ENCODE peak calls at places on chromosomes 16 and 17, in ten cellular contexts. One of them, this sample, is unnamed. For H3K4me1, the result is how much of the 10 kb centered on the place peaks cover.

GRCh38 chr16:17460890-17461289 is 9.9 kb downstream of the XYLT1 start:
- DNase-seq in OCI-LY7: peak
- DNase-seq in heart left ventricle: no peak
- DNase-seq in H9: no peak
- DNase-seq in kidney: no peak
- DNase-seq in CD8-positive, alpha-beta memory T cell: no peak
- DNase-seq in esophagus squamous epithelium: no peak
- DNase-seq in fibroblast of lung: no peak
- DNase-seq in SK-N-SH: no peak
- DNase-seq in left lung: no peak
- DNase-seq in this sample: no peak

GRCh38 chr17:68701046-68701445 is 99.9 kb upstream of the FAM20A start:
- DNase-seq in OCI-LY7: no peak
- DNase-seq in heart left ventricle: no peak
- DNase-seq in H9: no peak
- DNase-seq in kidney: no peak
- DNase-seq in CD8-positive, alpha-beta memory T cell: no peak
- DNase-seq in esophagus squamous epithelium: no peak
- DNase-seq in fibroblast of lung: no peak
- DNase-seq in SK-N-SH: no peak
- DNase-seq in left lung: no peak
- DNase-seq in this sample: no peak

GRCh38 chr17:6070280-6070894 is at the start of gene WSCD1:
- DNase-seq in OCI-LY7: no peak
- DNase-seq in heart left ventricle: no peak
- DNase-seq in H9: no peak
- DNase-seq in kidney: peak
- DNase-seq in CD8-positive, alpha-beta memory T cell: no peak
- DNase-seq in esophagus squamous epithelium: no peak
- DNase-seq in fibroblast of lung: no peak
- DNase-seq in SK-N-SH: peak
- DNase-seq in left lung: no peak
- DNase-seq in this sample: no peak

GRCh38 chr16:21116148-21116693 is 34.4 kb downstream of the DNAH3 start:
- DNase-seq in OCI-LY7: peak
- DNase-seq in heart left ventricle: peak
- DNase-seq in H9: peak
- DNase-seq in kidney: no peak
- DNase-seq in CD8-positive, alpha-beta memory T cell: no peak
- DNase-seq in esophagus squamous epithelium: no peak
- DNase-seq in fibroblast of lung: peak
- DNase-seq in SK-N-SH: no peak
- DNase-seq in left lung: no peak
- DNase-seq in this sample: no peak

GRCh38 chr16:51035711-51036110 is 115.4 kb downstream of the SALL1 start:
- DNase-seq in OCI-LY7: no peak
- DNase-seq in heart left ventricle: no peak
- DNase-seq in H9: no peak
- DNase-seq in kidney: no peak
- DNase-seq in CD8-positive, alpha-beta memory T cell: no peak
- DNase-seq in esophagus squamous epithelium: no peak
- DNase-seq in fibroblast of lung: no peak
- DNase-seq in SK-N-SH: no peak
- DNase-seq in left lung: no peak
- DNase-seq in this sample: no peak

GRCh38 chr16:49967012-49967559 is 57.9 kb upstream of the CNEP1R1 start:
- DNase-seq in OCI-LY7: no peak
- DNase-seq in heart left ventricle: peak
- DNase-seq in H9: no peak
- DNase-seq in kidney: no peak
- DNase-seq in CD8-positive, alpha-beta memory T cell: no peak
- DNase-seq in esophagus squamous epithelium: no peak
- DNase-seq in fibroblast of lung: no peak
- DNase-seq in SK-N-SH: peak
- DNase-seq in left lung: no peak
- DNase-seq in this sample: peak

GRCh38 chr17:82179946-82180475 is 32.6 kb downstream of the CCDC57 start:
- DNase-seq in OCI-LY7: no peak
- DNase-seq in heart left ventricle: no peak
- DNase-seq in H9: no peak
- DNase-seq in kidney: peak
- DNase-seq in CD8-positive, alpha-beta memory T cell: no peak
- DNase-seq in esophagus squamous epithelium: no peak
- DNase-seq in fibroblast of lung: no peak
- DNase-seq in SK-N-SH: no peak
- DNase-seq in left lung: no peak
- DNase-seq in this sample: no peak

GRCh38 chr16:71409038-71409775 is 32.6 kb downstream of the TLE7 start:
- DNase-seq in OCI-LY7: no peak
- DNase-seq in heart left ventricle: no peak
- DNase-seq in H9: no peak
- DNase-seq in kidney: no peak
- DNase-seq in CD8-positive, alpha-beta memory T cell: no peak
- DNase-seq in esophagus squamous epithelium: no peak
- DNase-seq in fibroblast of lung: no peak
- DNase-seq in SK-N-SH: no peak
- DNase-seq in left lung: no peak
- DNase-seq in this sample: no peak

GRCh38 chr16:27195068-27195741 is 8.1 kb upstream of the KDM8 start:
- DNase-seq in OCI-LY7: no peak
- DNase-seq in heart left ventricle: no peak
- DNase-seq in H9: no peak
- DNase-seq in kidney: no peak
- DNase-seq in CD8-positive, alpha-beta memory T cell: no peak
- DNase-seq in esophagus squamous epithelium: no peak
- DNase-seq in fibroblast of lung: no peak
- DNase-seq in SK-N-SH: peak
- DNase-seq in left lung: no peak
- DNase-seq in this sample: peak

GRCh38 chr16:89827383-89828198 is 684 bp upstream of the SPIRE2 start:
- DNase-seq in OCI-LY7: no peak
- DNase-seq in heart left ventricle: peak
- DNase-seq in H9: peak
- DNase-seq in kidney: peak
- DNase-seq in CD8-positive, alpha-beta memory T cell: no peak
- DNase-seq in esophagus squamous epithelium: no peak
- DNase-seq in fibroblast of lung: peak
- DNase-seq in SK-N-SH: peak
- DNase-seq in left lung: no peak
- DNase-seq in this sample: peak

GRCh38 chr17:79601604-79602420 is 9.0 kb downstream of the RBFOX3 start:
- DNase-seq in OCI-LY7: no peak
- DNase-seq in heart left ventricle: no peak
- DNase-seq in H9: no peak
- DNase-seq in kidney: no peak
- DNase-seq in CD8-positive, alpha-beta memory T cell: no peak
- DNase-seq in esophagus squamous epithelium: no peak
- DNase-seq in fibroblast of lung: no peak
- DNase-seq in SK-N-SH: no peak
- DNase-seq in left lung: no peak
- DNase-seq in this sample: no peak

GRCh38 chr17:46082293-46082692 is 83.2 kb downstream of the STH start:
- DNase-seq in OCI-LY7: no peak
- DNase-seq in heart left ventricle: no peak
- DNase-seq in H9: no peak
- DNase-seq in kidney: no peak
- DNase-seq in CD8-positive, alpha-beta memory T cell: no peak
- DNase-seq in esophagus squamous epithelium: no peak
- DNase-seq in fibroblast of lung: no peak
- DNase-seq in SK-N-SH: no peak
- DNase-seq in left lung: no peak
- DNase-seq in this sample: no peak

GRCh38 chr17:72618018-72618509 is 474.4 kb downstream of the SLC39A11 start:
- DNase-seq in OCI-LY7: no peak
- DNase-seq in heart left ventricle: no peak
- DNase-seq in H9: no peak
- DNase-seq in kidney: peak
- DNase-seq in CD8-positive, alpha-beta memory T cell: no peak
- DNase-seq in esophagus squamous epithelium: no peak
- DNase-seq in fibroblast of lung: no peak
- DNase-seq in SK-N-SH: peak
- DNase-seq in left lung: no peak
- DNase-seq in this sample: peak

GRCh38 chr16:68085259-68086071 is at the start of gene NFATC3:
- DNase-seq in OCI-LY7: peak
- DNase-seq in heart left ventricle: peak
- DNase-seq in H9: peak
- DNase-seq in kidney: peak
- DNase-seq in CD8-positive, alpha-beta memory T cell: peak
- DNase-seq in esophagus squamous epithelium: peak
- DNase-seq in fibroblast of lung: peak
- DNase-seq in SK-N-SH: peak
- DNase-seq in left lung: peak
- DNase-seq in this sample: peak

GRCh38 chr16:50448522-50448921 is 79.7 kb upstream of the BRD7 start:
- DNase-seq in OCI-LY7: no peak
- DNase-seq in heart left ventricle: no peak
- DNase-seq in H9: peak
- DNase-seq in kidney: no peak
- DNase-seq in CD8-positive, alpha-beta memory T cell: no peak
- DNase-seq in esophagus squamous epithelium: no peak
- DNase-seq in fibroblast of lung: no peak
- DNase-seq in SK-N-SH: peak
- DNase-seq in left lung: no peak
- DNase-seq in this sample: peak

DNA sequence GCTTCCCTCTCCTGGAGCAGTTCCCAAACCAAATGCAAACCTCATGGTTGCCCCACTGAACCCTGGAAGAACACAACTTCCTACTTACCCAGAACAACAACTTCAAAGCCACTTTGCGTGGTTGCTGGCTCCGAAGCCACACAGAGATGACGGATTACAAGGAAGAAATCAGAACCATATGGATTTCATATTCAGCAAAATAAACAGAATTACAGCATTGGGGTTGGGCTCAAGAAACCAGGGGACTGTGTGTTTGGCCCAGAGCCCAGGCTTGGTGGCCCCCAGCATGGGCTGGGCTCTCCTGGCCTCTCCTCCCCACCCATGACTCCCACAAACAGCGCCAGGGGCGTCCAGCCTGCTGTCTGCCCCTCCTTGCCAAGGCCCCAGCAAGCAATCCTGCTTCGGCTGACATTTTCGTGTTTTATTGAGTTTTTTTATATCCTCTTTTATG is 137.2 kb downstream of the GAS7 start:
- DNase-seq in OCI-LY7: no peak
- DNase-seq in heart left ventricle: no peak
- DNase-seq in H9: no peak
- DNase-seq in kidney: no peak
- DNase-seq in CD8-positive, alpha-beta memory T cell: no peak
- DNase-seq in esophagus squamous epithelium: no peak
- DNase-seq in fibroblast of lung: peak
- DNase-seq in SK-N-SH: peak
- DNase-seq in left lung: no peak
- DNase-seq in this sample: no peak
- H3K4me1 ChIP-seq in OCI-LY7: under half
- H3K4me1 ChIP-seq in heart left ventricle: under half
- H3K4me1 ChIP-seq in H9: under half
- H3K4me1 ChIP-seq in kidney: under half
- H3K4me1 ChIP-seq in CD8-positive, alpha-beta memory T cell: under half
- H3K4me1 ChIP-seq in esophagus squamous epithelium: half or more
- H3K4me1 ChIP-seq in fibroblast of lung: under half
- H3K4me1 ChIP-seq in SK-N-SH: under half
- H3K4me1 ChIP-seq in left lung: under half
- H3K4me1 ChIP-seq in this sample: under half

GRCh38 chr17:55283256-55283965 is 18.7 kb downstream of the HLF start:
- DNase-seq in OCI-LY7: no peak
- DNase-seq in heart left ventricle: no peak
- DNase-seq in H9: no peak
- DNase-seq in kidney: no peak
- DNase-seq in CD8-positive, alpha-beta memory T cell: no peak
- DNase-seq in esophagus squamous epithelium: no peak
- DNase-seq in fibroblast of lung: peak
- DNase-seq in SK-N-SH: no peak
- DNase-seq in left lung: no peak
- DNase-seq in this sample: no peak
- H3K4me1 ChIP-seq in OCI-LY7: under half
- H3K4me1 ChIP-seq in heart left ventricle: half or more
- H3K4me1 ChIP-seq in H9: under half
- H3K4me1 ChIP-seq in kidney: half or more
- H3K4me1 ChIP-seq in CD8-positive, alpha-beta memory T cell: under half
- H3K4me1 ChIP-seq in esophagus squamous epithelium: half or more
- H3K4me1 ChIP-seq in fibroblast of lung: under half
- H3K4me1 ChIP-seq in SK-N-SH: under half
- H3K4me1 ChIP-seq in left lung: under half
- H3K4me1 ChIP-seq in this sample: under half

DNA sequence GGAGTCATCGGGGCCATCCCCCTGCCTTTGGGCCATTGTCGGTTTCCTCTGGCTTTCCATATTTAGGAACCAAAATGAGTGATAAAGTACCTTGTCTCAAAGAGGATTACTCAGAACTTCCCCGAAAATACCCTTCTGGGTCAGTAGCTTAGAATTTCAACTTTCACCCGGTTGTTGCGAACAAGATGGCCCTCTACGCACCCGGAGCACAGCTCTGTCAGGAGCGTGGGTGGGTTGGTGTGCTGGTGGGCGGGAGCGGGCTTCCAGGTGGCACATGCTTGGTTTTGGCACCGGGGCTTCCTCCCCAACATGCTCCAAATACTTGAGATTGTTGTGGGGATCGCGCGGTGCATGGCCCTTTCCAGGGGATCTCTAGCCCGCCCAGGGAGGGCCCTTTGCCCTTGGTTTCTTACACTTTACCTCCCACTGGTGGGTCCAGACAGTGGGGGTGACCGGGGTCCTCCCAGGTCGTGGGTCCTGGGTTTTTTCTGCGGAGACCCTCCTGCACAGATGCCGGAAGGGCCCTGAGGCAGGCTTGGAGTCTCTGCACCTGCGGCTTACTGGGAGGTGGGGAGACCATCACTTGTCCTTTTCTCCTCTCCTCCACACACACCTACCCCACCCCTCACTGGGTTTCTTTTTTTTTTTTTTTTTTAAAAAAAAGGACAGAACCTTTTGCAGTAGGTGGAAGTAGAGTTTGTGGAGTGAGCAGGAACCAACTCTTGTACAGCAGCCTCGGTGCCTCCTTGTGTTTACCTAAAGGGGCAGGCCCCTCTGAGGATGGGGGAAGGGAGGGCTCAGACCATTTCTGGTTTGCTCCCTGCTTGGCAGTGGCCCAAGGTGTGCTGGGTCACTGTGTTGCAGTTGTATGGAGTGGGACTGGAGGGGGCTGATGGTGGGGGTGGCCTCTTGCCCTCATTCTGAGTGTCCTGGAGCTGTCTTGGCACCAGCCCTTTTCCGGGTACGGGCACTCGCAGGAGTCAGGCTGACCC is 142.1 kb downstream of the SEC14L1 start:
- DNase-seq in OCI-LY7: peak
- DNase-seq in heart left ventricle: no peak
- DNase-seq in H9: peak
- DNase-seq in kidney: peak
- DNase-seq in CD8-positive, alpha-beta memory T cell: no peak
- DNase-seq in esophagus squamous epithelium: no peak
- DNase-seq in fibroblast of lung: peak
- DNase-seq in SK-N-SH: peak
- DNase-seq in left lung: peak
- DNase-seq in this sample: peak
- H3K4me1 ChIP-seq in OCI-LY7: under half
- H3K4me1 ChIP-seq in heart left ventricle: under half
- H3K4me1 ChIP-seq in H9: under half
- H3K4me1 ChIP-seq in kidney: under half
- H3K4me1 ChIP-seq in CD8-positive, alpha-beta memory T cell: under half
- H3K4me1 ChIP-seq in esophagus squamous epithelium: half or more
- H3K4me1 ChIP-seq in fibroblast of lung: under half
- H3K4me1 ChIP-seq in SK-N-SH: under half
- H3K4me1 ChIP-seq in left lung: under half
- H3K4me1 ChIP-seq in this sample: under half

GRCh38 chr17:64009571-64010402 is 10.6 kb downstream of the ICAM2 start:
- DNase-seq in OCI-LY7: no peak
- DNase-seq in heart left ventricle: no peak
- DNase-seq in H9: no peak
- DNase-seq in kidney: no peak
- DNase-seq in CD8-positive, alpha-beta memory T cell: no peak
- DNase-seq in esophagus squamous epithelium: no peak
- DNase-seq in fibroblast of lung: peak
- DNase-seq in SK-N-SH: no peak
- DNase-seq in left lung: no peak
- DNase-seq in this sample: no peak
- H3K4me1 ChIP-seq in OCI-LY7: under half
- H3K4me1 ChIP-seq in heart left ventricle: under half
- H3K4me1 ChIP-seq in H9: under half
- H3K4me1 ChIP-seq in kidney: under half
- H3K4me1 ChIP-seq in CD8-positive, alpha-beta memory T cell: half or more
- H3K4me1 ChIP-seq in esophagus squamous epithelium: half or more
- H3K4me1 ChIP-seq in fibroblast of lung: under half
- H3K4me1 ChIP-seq in SK-N-SH: under half
- H3K4me1 ChIP-seq in left lung: under half
- H3K4me1 ChIP-seq in this sample: under half